ENCODE peak calls at places on chromosomes 4 and X, in four cellular contexts. N is AG09319, V is lower leg skin, T is GM20000. Q is an unnamed sample.

GRCh38 chrX:114583646-114584433 is at the start of gene HTR2C:
- DNase-seq in N (no peak), V (no peak), T (no peak), Q (no peak)

GRCh38 chr4:1601852-1602525 is 82.1 kb downstream of the FAM53A start:
- DNase-seq in N (no peak), V (no peak), T (no peak), Q (no peak)

GRCh38 chr4:52861171-52861873 is 795 bp upstream of the RASL11B start:
- DNase-seq in N (no peak), V (no peak), T (no peak), Q (peak)

GRCh38 chrX:56228914-56229313 is 3.2 kb upstream of the KLF8 start:
- DNase-seq in N (no peak), V (no peak), T (no peak), Q (no peak)

GRCh38 chrX:47723689-47724088 is 64.7 kb upstream of the UXT start:
- DNase-seq in N (no peak), V (no peak), T (no peak), Q (peak)

GRCh38 chr4:8537041-8537461 is 43.1 kb upstream of the GPR78 start:
- DNase-seq in N (peak), V (peak), T (no peak), Q (no peak)

GRCh38 chr4:2500547-2500946 is 31.6 kb downstream of the RNF4 start:
- DNase-seq in N (no peak), V (no peak), T (no peak), Q (peak)

GRCh38 chrX:101220881-101221280 is 1.3 kb downstream of the DRP2 start:
- DNase-seq in N (no peak), V (no peak), T (no peak), Q (no peak)

GRCh38 chr4:74654230-74654681 is 140.1 kb downstream of the BTC start:
- DNase-seq in N (no peak), V (no peak), T (no peak), Q (no peak)

GRCh38 chrX:129980540-129981206 is 1.8 kb upstream of the BCORL1 start:
- DNase-seq in N (no peak), V (no peak), T (peak), Q (peak)

GRCh38 chr4:144872508-144873293 is 225.3 kb downstream of the ANAPC10 start:
- DNase-seq in N (no peak), V (no peak), T (no peak), Q (no peak)

GRCh38 chr4:26288308-26288982 is 32.4 kb upstream of the RBPJ start:
- DNase-seq in N (no peak), V (no peak), T (peak), Q (peak)

GRCh38 chr4:102230194-102230593 is 115.1 kb downstream of the SLC39A8 start:
- DNase-seq in N (no peak), V (no peak), T (no peak), Q (no peak)

GRCh38 chr4:147108409-147108808 is 162.7 kb upstream of the TTC29 start:
- DNase-seq in N (no peak), V (no peak), T (no peak), Q (no peak)

GRCh38 chr4:97624204-97624603 is 519.1 kb downstream of the STPG2 start:
- DNase-seq in N (no peak), V (no peak), T (no peak), Q (no peak)

GRCh38 chrX:11687157-11687556 is 21.4 kb upstream of the ARHGAP6 start:
- DNase-seq in N (no peak), V (no peak), T (no peak), Q (no peak)

GRCh38 chrX:5681159-5681558 is 547.5 kb downstream of the NLGN4X start:
- DNase-seq in N (no peak), V (no peak), T (peak), Q (no peak)

GRCh38 chr4:143336828-143337599 is at the start of gene GAB1:
- DNase-seq in N (no peak), V (peak), T (peak), Q (peak)

GRCh38 chr4:110454456-110454855 is 21.5 kb upstream of the ENPEP start:
- DNase-seq in N (peak), V (no peak), T (no peak), Q (no peak)

GRCh38 chr4:153603258-153603657 is 80.8 kb upstream of the TLR2 start:
- DNase-seq in N (no peak), V (no peak), T (no peak), Q (peak)

DNA sequence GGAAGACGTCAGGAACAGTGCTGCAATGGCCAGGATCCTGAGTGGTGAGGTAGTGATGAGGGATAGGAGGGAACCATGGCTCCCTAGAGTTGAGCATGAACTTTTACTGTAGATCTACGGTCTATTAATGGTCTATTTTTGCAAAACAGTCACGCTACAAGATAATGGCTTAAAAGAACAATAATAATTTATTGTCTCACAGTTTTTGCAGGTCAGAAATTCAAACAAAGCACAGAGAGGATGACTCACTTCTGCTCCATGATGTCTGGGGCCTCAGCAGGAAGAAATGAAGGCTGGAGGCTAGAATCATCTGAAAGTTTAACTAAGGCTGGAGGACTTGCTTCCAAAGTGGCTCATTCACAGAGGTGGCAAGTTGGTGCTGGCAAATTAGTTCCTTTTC is 538.3 kb downstream of the STIM2 start:
- DNase-seq in N (no peak), V (no peak), T (no peak), Q (no peak)
- TF ChIP-seq CTCF in N (no peak), V (no peak), T (no peak), Q (no peak)

GRCh38 chrX:138026211-138026610 is 460.3 kb downstream of the ZIC3 start:
- DNase-seq in N (no peak), V (no peak), T (peak), Q (no peak)
- TF ChIP-seq CTCF in N (peak), V (no peak), T (no peak), Q (no peak)

GRCh38 chr4:186727149-186727976 is 3.7 kb upstream of the FAT1 start:
- DNase-seq in N (no peak), V (no peak), T (no peak), Q (no peak)
- TF ChIP-seq CTCF in N (no peak), V (no peak), T (no peak), Q (no peak)

GRCh38 chr4:32417113-32417704 is 1697.0 kb downstream of the PCDH7 start:
- DNase-seq in N (no peak), V (no peak), T (no peak), Q (no peak)
- TF ChIP-seq CTCF in N (no peak), V (no peak), T (no peak), Q (no peak)

GRCh38 chrX:7170903-7171302 is 22.9 kb upstream of the PUDP start:
- DNase-seq in N (no peak), V (no peak), T (no peak), Q (peak)
- TF ChIP-seq CTCF in N (peak), V (no peak), T (no peak), Q (peak)

Q was measured in activated CD8-positive, alpha-beta T cell treated with anti-CD3 and anti-CD28 coated beads for 36 hours.